ENCODE peak calls at places on chromosomes 5 and 9, in eight cellular contexts. V is hepatocyte, U is heart right ventricle, G is lung, F is PC-3, K is psoas muscle, H is tibial nerve, B is HCT116. S is an unnamed sample. For H3K4me1, the result is how much of the 10 kb centered on the place peaks cover.

GRCh38 chr5:168370826-168371225 is 79.4 kb downstream of the WWC1 start:
- DNase-seq in K (no peak), U (no peak), V (no peak), G (no peak), H (no peak), B (no peak), F (no peak), S (no peak)

GRCh38 chr5:67149933-67150523 is 46.6 kb downstream of the CD180 start:
- DNase-seq in H (no peak), G (no peak), F (peak), B (no peak), U (no peak), K (no peak), V (no peak), S (no peak)

GRCh38 chr5:15290953-15291352 is 209.0 kb upstream of the FBXL7 start:
- DNase-seq in B (no peak), H (no peak), K (no peak), F (peak), G (no peak), U (no peak), V (no peak), S (no peak)

GRCh38 chr5:175576591-175576990 is 81.3 kb upstream of the HRH2 start:
- DNase-seq in U (no peak), H (no peak), B (no peak), K (no peak), G (no peak), F (no peak), V (no peak), S (no peak)

GRCh38 chr5:88680253-88681132 is 202.5 kb downstream of the MEF2C start:
- DNase-seq in H (no peak), B (peak), V (peak), K (peak), F (peak), U (peak), G (peak), S (no peak)

GRCh38 chr9:133349965-133350624 is 2.1 kb downstream of the RPL7A start:
- DNase-seq in H (no peak), U (no peak), F (no peak), G (no peak), B (no peak), V (no peak), K (no peak), S (no peak)

GRCh38 chr5:157603333-157604190 is 28.0 kb upstream of the ADAM19 start:
- DNase-seq in U (no peak), B (peak), H (no peak), F (peak), V (no peak), K (no peak), G (no peak), S (no peak)

GRCh38 chr5:39476466-39477215 is 51.9 kb upstream of the DAB2 start:
- DNase-seq in U (no peak), B (no peak), G (no peak), H (no peak), K (no peak), V (no peak), F (peak), S (no peak)

GRCh38 chr9:38412751-38413150 is 11.5 kb downstream of the IGFBPL1 start:
- DNase-seq in V (no peak), F (no peak), H (no peak), U (no peak), K (no peak), B (no peak), G (no peak), S (no peak)

GRCh38 chr5:151174612-151175101 is 17.1 kb upstream of the ANXA6 start:
- DNase-seq in H (no peak), K (peak), V (no peak), U (no peak), G (no peak), F (no peak), B (no peak), S (no peak)

GRCh38 chr5:124043456-124043855 is 531.5 kb downstream of the CSNK1G3 start:
- DNase-seq in H (no peak), U (no peak), F (peak), V (no peak), B (peak), K (no peak), G (no peak), S (no peak)
- TF ChIP-seq CTCF in H (no peak), U (no peak), F (peak), V (no peak), B (peak), K (no peak), G (no peak), S (no peak)

GRCh38 chr5:10633271-10634049 is 69.6 kb downstream of the ANKRD33B start:
- DNase-seq in B (no peak), G (no peak), V (no peak), U (no peak), K (no peak), F (no peak), H (no peak), S (no peak)
- H3K4me1 ChIP-seq in B (half or more), G (under half), V (under half), U (under half), K (under half), F (under half), H (under half), S (under half)

GRCh38 chr5:126490167-126490937 is 67.1 kb downstream of the GRAMD2B start:
- DNase-seq in B (no peak), K (no peak), G (no peak), F (no peak), V (no peak), U (no peak), H (peak), S (peak)
- TF ChIP-seq CTCF in B (peak), K (no peak), G (no peak), F (no peak), V (peak), U (no peak), H (no peak), S (no peak)

GRCh38 chr9:91837982-91838731 is 111.9 kb downstream of the ROR2 start:
- DNase-seq in B (peak), U (peak), V (peak), H (no peak), G (peak), F (peak), K (peak), S (peak)
- H3K4me1 ChIP-seq in B (under half), U (under half), V (half or more), H (under half), G (under half), F (under half), K (under half), S (under half)

GRCh38 chr5:42250-42649 is 49.7 kb upstream of the PLEKHG4B start:
- DNase-seq in F (peak), V (no peak), G (no peak), H (no peak), B (no peak), K (no peak), U (no peak), S (no peak)
- TF ChIP-seq CTCF in F (peak), V (peak), G (no peak), H (no peak), B (peak), K (peak), U (no peak), S (no peak)

GRCh38 chr5:149583394-149583793 is 2.1 kb downstream of the ARHGEF37 start:
- DNase-seq in K (no peak), U (peak), G (no peak), H (no peak), V (peak), B (no peak), F (peak), S (peak)
- H3K4me1 ChIP-seq in K (under half), U (half or more), G (under half), H (under half), V (under half), B (under half), F (under half), S (half or more)

GRCh38 chr5:104179057-104179456 is 616.5 kb upstream of the NUDT12 start:
- DNase-seq in U (peak), G (no peak), F (peak), K (no peak), H (no peak), V (peak), B (peak), S (no peak)
- TF ChIP-seq CTCF in U (no peak), G (peak), F (peak), K (peak), H (peak), V (peak), B (peak), S (no peak)

DNA sequence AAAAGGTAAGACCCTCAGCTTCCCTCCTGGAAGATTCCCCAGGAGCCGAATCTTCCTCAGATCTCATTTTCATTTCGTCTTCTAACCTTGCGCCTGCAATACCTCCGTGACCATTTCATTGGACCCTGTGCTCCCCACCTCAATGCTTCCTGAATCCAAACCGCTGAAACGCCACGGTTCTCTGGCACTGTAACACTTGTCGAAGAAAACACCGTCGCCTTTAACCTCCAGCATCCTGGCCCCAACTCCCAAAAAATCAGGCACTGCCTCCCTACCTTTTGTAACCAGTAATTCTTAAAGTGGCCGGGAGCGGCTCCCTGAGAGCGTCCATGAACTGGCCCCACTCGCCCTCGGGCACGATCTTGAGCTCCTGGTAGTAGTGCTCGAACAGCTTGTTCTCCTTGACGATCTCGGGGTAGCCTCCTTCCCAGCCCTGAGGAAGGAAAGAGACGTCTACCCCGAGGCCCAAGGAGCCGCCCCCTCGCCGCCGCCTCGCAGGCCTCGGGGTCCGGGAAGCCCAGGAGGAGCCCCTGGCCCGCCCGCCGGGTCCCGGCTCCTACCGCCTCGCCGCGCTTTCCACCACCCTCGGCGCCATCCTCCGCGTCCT is 417 bp downstream of the NSUN2 start:
- DNase-seq in F (peak), B (no peak), G (peak), H (no peak), K (no peak), V (no peak), U (peak), S (peak)
- H3K4me1 ChIP-seq in F (under half), B (under half), G (under half), H (under half), K (under half), V (under half), U (under half), S (under half)

GRCh38 chr9:113581865-113582697 is 118.6 kb downstream of the RGS3 start:
- DNase-seq in B (no peak), U (peak), K (peak), F (no peak), H (peak), V (no peak), G (peak), S (peak)
- TF ChIP-seq CTCF in B (no peak), U (no peak), K (peak), F (no peak), H (peak), V (no peak), G (peak), S (peak)

DNA sequence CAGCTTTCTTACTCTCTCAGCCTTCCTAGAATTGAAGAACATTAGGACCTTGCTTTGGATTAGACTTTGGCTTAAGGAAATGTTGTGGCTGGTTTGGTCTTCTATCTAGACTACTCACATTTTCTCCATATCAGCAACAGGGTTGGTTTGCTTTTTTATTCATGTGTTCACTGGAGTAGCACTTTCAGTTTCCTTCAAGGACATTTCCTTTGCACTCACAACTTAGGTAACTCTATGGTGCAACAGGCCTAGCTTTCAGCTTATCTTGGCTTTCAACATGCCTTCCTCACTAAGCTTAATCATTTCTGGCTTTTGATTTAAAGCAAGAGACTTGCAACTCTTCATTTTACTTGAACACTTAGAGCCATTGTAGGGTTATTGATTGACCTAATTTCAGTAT is 153.1 kb downstream of the CCDC192 start:
- DNase-seq in F (no peak), G (no peak), V (peak), B (no peak), H (no peak), K (no peak), U (no peak), S (no peak)
- H3K4me1 ChIP-seq in F (under half), G (under half), V (under half), B (under half), H (under half), K (under half), U (under half), S (under half)